ENCODE peak calls at places on chromosomes 1 and 21, in ten cellular contexts. Z, U, H, I, J, W, O, B, Y and K are unnamed samples.

GRCh38 chr1:117541003-117541402 is 64.8 kb upstream of the TENT5C start:
- DNase-seq in B (peak; percentile 67), Y (peak; percentile 54), O (no peak), U (no peak), H (no peak), J (no peak), Z (no peak), I (peak; percentile 69), W (no peak), K (no peak)

GRCh38 chr21:38944903-38945302 is 139.2 kb downstream of the ETS2 start:
- DNase-seq in O (no peak), Z (no peak), H (no peak), W (no peak), J (no peak), I (no peak), Y (no peak), U (peak; percentile 51), B (no peak), K (peak; percentile 72)

GRCh38 chr1:217089239-217090014 is 366.2 kb upstream of the ESRRG start:
- DNase-seq in H (no peak), U (peak; percentile 63), W (no peak), Z (no peak), O (no peak), Y (no peak), J (peak; percentile 23), B (peak; percentile 49), I (no peak), K (peak; percentile 68)

GRCh38 chr1:59379028-59379728 is 82.3 kb downstream of the FGGY start:
- DNase-seq in B (no peak), W (no peak), H (no peak), U (no peak), I (no peak), O (no peak), J (no peak), Z (no peak), Y (no peak), K (no peak)

GRCh38 chr21:43196789-43197188 is 28.0 kb downstream of the CRYAA start:
- DNase-seq in Z (no peak), O (no peak), U (peak; percentile 26), J (no peak), H (peak; percentile 65), B (peak; percentile 58), W (peak; percentile 12), Y (no peak), I (peak; percentile 84), K (peak; percentile 29)

GRCh38 chr1:199083680-199084079 is 444.8 kb downstream of the PTPRC start:
- DNase-seq in O (no peak), H (no peak), Z (no peak), Y (no peak), J (no peak), I (no peak), B (no peak), U (no peak), W (no peak), K (no peak)

GRCh38 chr1:152347116-152347728 is 12.6 kb downstream of the FLG2 start:
- DNase-seq in U (peak; percentile 25), O (peak; percentile 9), Y (no peak), B (peak; percentile 48), J (peak; percentile 6), W (no peak), H (no peak), Z (peak; percentile 68), I (peak; percentile 28), K (peak; percentile 65)

GRCh38 chr1:201468844-201469644 is at the start of gene PHLDA3:
- DNase-seq in I (peak; percentile 84), U (peak; percentile 88), J (peak; percentile 78), B (peak; percentile 79), H (peak; percentile 96), O (no peak), Y (peak; percentile 91), W (peak; percentile 79), Z (no peak), K (peak; percentile 93)

GRCh38 chr1:119451158-119451557 is 36.2 kb downstream of the HSD3B2 start:
- DNase-seq in J (no peak), U (peak; percentile 64), Z (no peak), I (no peak), O (no peak), Y (no peak), B (no peak), H (no peak), W (no peak), K (no peak)
- H3K27me3 ChIP-seq in J (no peaks in the 10 kb centered on the region), U (no peaks in the 10 kb centered on the region), Z (no peaks in the 10 kb centered on the region), I (no peaks in the 10 kb centered on the region), O (no peaks in the 10 kb centered on the region), Y (no peaks in the 10 kb centered on the region), B (no peaks in the 10 kb centered on the region), H (no peaks in the 10 kb centered on the region), W (no peaks in the 10 kb centered on the region), K (no peaks in the 10 kb centered on the region)

GRCh38 chr1:23530750-23531651 is at the start of gene E2F2:
- DNase-seq in B (peak; percentile 91), O (no peak), U (peak; percentile 94), Y (peak; percentile 90), W (peak; percentile 95), Z (no peak), H (peak; percentile 90), I (peak; percentile 91), J (peak; percentile 81), K (peak; percentile 95)

GRCh38 chr1:23537296-23537993 is 6.4 kb upstream of the E2F2 start:
- DNase-seq in Z (no peak), Y (no peak), U (no peak), B (no peak), W (no peak), J (no peak), O (no peak), H (no peak), I (no peak), K (no peak)

GRCh38 chr1:23531695-23532094 is 662 bp upstream of the E2F2 start:
- DNase-seq in W (no peak), J (no peak), I (no peak), B (no peak), U (no peak), O (no peak), Y (no peak), H (no peak), Z (no peak), K (no peak)

GRCh38 chr1:23530089-23530749 is 814 bp downstream of the E2F2 start:
- DNase-seq in J (no peak), Z (no peak), B (peak; percentile 6), W (no peak), O (no peak), I (no peak), U (peak; percentile 16), Y (no peak), H (no peak), K (no peak)

GRCh38 chr1:23533288-23534130 is 2.5 kb upstream of the E2F2 start:
- DNase-seq in I (peak; percentile 65), H (no peak), U (no peak), Y (no peak), Z (no peak), O (no peak), B (no peak), W (no peak), J (no peak), K (no peak)
- H3K27me3 ChIP-seq in I (no peaks in the 10 kb centered on the region), H (no peaks in the 10 kb centered on the region), U (peaks cover 22% of the 10 kb centered on the region), Y (no peaks in the 10 kb centered on the region), Z (no peaks in the 10 kb centered on the region), O (no peaks in the 10 kb centered on the region), B (no peaks in the 10 kb centered on the region), W (peaks cover 11% of the 10 kb centered on the region), J (no peaks in the 10 kb centered on the region), K (peaks cover 15% of the 10 kb centered on the region)

DNA sequence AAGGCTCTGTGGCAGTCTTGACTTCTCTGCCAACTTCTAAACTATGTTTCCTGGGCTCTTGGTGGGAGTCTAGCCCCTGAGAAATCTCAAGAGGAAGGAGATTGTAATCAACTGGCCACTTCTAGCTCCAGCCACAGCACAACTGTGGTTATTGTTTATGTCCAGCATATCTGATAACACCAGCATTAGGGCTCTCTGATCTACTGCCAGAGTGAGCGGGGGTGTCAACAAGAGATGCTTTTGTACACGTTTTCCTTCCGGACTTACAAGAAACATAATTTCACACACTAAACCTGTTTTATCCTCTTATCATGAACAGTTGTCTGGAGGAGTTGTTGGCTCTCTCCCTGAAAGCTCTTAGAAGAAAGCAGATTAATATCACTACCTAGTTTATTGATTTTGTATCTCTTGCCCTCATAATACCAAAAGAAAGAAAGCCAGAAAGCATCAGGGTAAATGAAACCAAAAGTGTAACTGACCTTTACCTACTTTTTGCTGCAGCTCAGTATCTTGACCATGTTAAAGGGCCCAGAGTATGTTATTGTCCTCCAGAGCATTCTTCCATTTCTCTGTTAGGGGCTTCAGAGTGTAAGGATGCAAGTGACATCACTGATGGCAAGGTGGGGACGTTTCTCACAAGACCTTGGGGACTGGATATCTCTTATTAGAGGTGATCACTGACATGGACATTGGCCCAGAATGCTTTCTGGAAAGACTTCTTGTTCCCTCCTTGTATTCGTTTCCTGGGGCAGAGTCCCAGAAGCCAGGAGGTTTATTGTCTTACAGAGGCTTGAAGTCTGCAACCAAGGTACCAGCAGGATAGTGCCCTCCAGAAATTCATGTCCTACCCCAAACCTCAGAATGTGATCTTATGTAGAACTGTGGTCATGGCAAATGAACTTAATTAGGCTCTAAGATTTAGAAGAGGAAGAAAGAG is 9.6 kb upstream of the SH2D1B start:
- DNase-seq in W (no peak), O (no peak), J (no peak), H (no peak), I (no peak), B (no peak), Y (no peak), Z (no peak), U (no peak), K (no peak)
- H3K27me3 ChIP-seq in W (no peaks in the 10 kb centered on the region), O (no peaks in the 10 kb centered on the region), J (no peaks in the 10 kb centered on the region), H (no peaks in the 10 kb centered on the region), I (no peaks in the 10 kb centered on the region), B (no peaks in the 10 kb centered on the region), Y (no peaks in the 10 kb centered on the region), Z (no peaks in the 10 kb centered on the region), U (no peaks in the 10 kb centered on the region), K (no peaks in the 10 kb centered on the region)

GRCh38 chr1:1058088-1058905 is 15.8 kb downstream of the RNF223 start:
- DNase-seq in J (no peak), Y (no peak), B (no peak), O (no peak), H (no peak), W (no peak), I (no peak), Z (no peak), U (peak; percentile 63), K (peak; percentile 64)

GRCh38 chr1:1060281-1061000 is 13.7 kb downstream of the RNF223 start:
- DNase-seq in Z (no peak), W (no peak), B (no peak), Y (no peak), U (no peak), H (no peak), O (no peak), J (no peak), I (no peak), K (no peak)

GRCh38 chr1:1061682-1062363 is 12.3 kb downstream of the RNF223 start:
- DNase-seq in H (no peak), I (no peak), Z (no peak), Y (no peak), W (no peak), B (no peak), U (peak; percentile 18), O (no peak), J (no peak), K (no peak)

GRCh38 chr1:1059494-1060280 is 14.4 kb downstream of the RNF223 start:
- DNase-seq in Z (no peak), I (peak; percentile 90), J (peak; percentile 86), H (peak; percentile 94), W (peak; percentile 96), Y (peak; percentile 92), O (no peak), B (peak; percentile 95), U (peak; percentile 95), K (peak; percentile 96)

DNA sequence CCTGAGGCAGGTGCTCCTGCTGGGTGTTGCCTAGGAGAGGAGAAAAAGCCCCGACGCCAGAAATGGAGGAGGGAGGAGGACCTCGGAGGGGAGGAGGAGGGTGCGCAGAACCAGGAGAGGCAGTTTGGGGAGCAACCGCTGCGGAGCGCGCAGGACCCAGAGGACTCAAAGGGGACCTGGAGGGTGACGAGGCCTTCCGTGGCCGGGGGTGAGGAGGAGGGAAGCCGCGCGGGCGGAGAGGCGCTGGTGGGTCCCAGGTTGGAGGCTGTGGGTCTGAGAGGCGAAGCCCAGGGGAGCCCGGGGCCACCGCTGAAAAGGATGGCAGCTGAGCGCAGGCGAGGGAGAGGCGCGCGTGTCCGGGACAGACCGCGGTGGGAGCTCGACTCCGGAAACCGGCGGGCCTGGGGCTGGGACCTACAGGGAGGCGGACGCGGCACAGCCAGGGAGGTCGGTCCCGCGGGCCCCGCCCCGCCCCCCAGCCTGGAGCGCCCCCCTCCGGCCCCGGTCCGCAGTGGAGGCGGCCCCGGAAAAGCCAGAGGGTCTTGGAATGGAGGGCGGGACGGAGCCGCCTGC is 15.1 kb downstream of the RNF223 start:
- DNase-seq in U (peak; percentile 51), W (peak; percentile 85), J (no peak), O (no peak), Y (no peak), H (no peak), Z (no peak), I (no peak), B (peak; percentile 32), K (peak; percentile 76)
- H3K27me3 ChIP-seq in U (peaks cover 73% of the 10 kb centered on the region), W (peaks cover 71% of the 10 kb centered on the region), J (no peaks in the 10 kb centered on the region), O (no peaks in the 10 kb centered on the region), Y (peaks cover 51% of the 10 kb centered on the region), H (peaks cover 43% of the 10 kb centered on the region), Z (no peaks in the 10 kb centered on the region), I (peaks cover 19% of the 10 kb centered on the region), B (no peaks in the 10 kb centered on the region), K (peaks cover 59% of the 10 kb centered on the region)